ENCODE peak calls at places on chromosomes 5 and 9, in five cellular contexts. D is ELR; J is CD8-positive, alpha-beta memory T cell; Y is cardiac fibroblast; L is NCI-H1694 treated with DMSO at 0.1 percent for 48 hours. G is an unnamed sample.

GRCh38 chr5:159163027-159163699 is 46.2 kb downstream of the RNF145 start:
- DNase-seq in L (no peak), D (peak; percentile 97), J (no peak), Y (no peak), G (peak; percentile 49)

GRCh38 chr5:137186759-137187461 is 312.2 kb downstream of the SPOCK1 start:
- DNase-seq in D (peak; percentile 60), J (no peak), Y (peak; percentile 75), L (no peak), G (peak; percentile 65)

GRCh38 chr9:71795097-71795807 is 26.9 kb upstream of the CEMIP2 start:
- DNase-seq in D (no peak), Y (no peak), L (no peak), J (peak; percentile 65), G (no peak)

GRCh38 chr5:43608406-43608805 is 5.4 kb downstream of the NNT start:
- DNase-seq in L (no peak), Y (no peak), J (no peak), D (no peak), G (no peak)

GRCh38 chr5:177399903-177400868 is at the start of gene PFN3:
- DNase-seq in J (no peak), D (peak; percentile 43), L (no peak), Y (peak; percentile 52), G (no peak)

GRCh38 chr5:139705191-139705590 is 57.0 kb downstream of the CXXC5 start:
- DNase-seq in J (no peak), D (no peak), Y (no peak), L (no peak), G (no peak)

GRCh38 chr9:34496149-34496712 is 26.6 kb downstream of the ENHO start:
- DNase-seq in L (no peak), J (no peak), D (peak; percentile 24), Y (peak; percentile 69), G (no peak)

GRCh38 chr5:127813633-127814171 is 110.5 kb downstream of the CCDC192 start:
- DNase-seq in D (peak; percentile 77), J (no peak), Y (peak; percentile 70), L (no peak), G (peak; percentile 87)

GRCh38 chr5:168132186-168132585 is 159.3 kb upstream of the WWC1 start:
- DNase-seq in L (no peak), D (peak; percentile 1), Y (peak; percentile 11), J (no peak), G (no peak)

GRCh38 chr9:32526042-32526706 is at the start of gene RIGI:
- DNase-seq in D (peak; percentile 98), Y (peak; percentile 95), J (peak; percentile 80), L (peak; percentile 72), G (peak; percentile 59)

GRCh38 chr9:124197177-124198095 is 60.3 kb upstream of the NEK6 start:
- DNase-seq in J (no peak), D (no peak), Y (no peak), L (no peak), G (no peak)

GRCh38 chr5:99316484-99316883 is 387.7 kb upstream of the CHD1 start:
- DNase-seq in Y (no peak), J (no peak), L (no peak), D (no peak), G (no peak)

GRCh38 chr5:87746891-87747366 is 334.2 kb upstream of the CCNH start:
- DNase-seq in L (no peak), J (no peak), Y (no peak), D (no peak), G (no peak)

GRCh38 chr9:137968235-137968634 is 90.7 kb downstream of the CACNA1B start:
- DNase-seq in J (no peak), Y (no peak), L (no peak), D (no peak), G (no peak)

GRCh38 chr5:127587246-127587917 is 61.5 kb upstream of the CTXN3 start:
- DNase-seq in D (no peak), L (no peak), J (no peak), Y (no peak), G (no peak)

GRCh38 chr5:30502277-30502676 is 691.2 kb upstream of the CDH6 start:
- DNase-seq in D (peak; percentile 12), J (no peak), Y (peak; percentile 0), L (no peak), G (no peak)

GRCh38 chr9:120463765-120464164 is 116.2 kb downstream of the CDK5RAP2 start:
- DNase-seq in Y (no peak), D (no peak), L (no peak), J (no peak), G (no peak)